ENCODE peak calls at places on chromosomes 7 and 10, in nine cellular contexts. S, O, A, D, Y, U, L, V and P are unnamed samples.

GRCh38 chr7:47553309-47553708 is 28.6 kb downstream of the TNS3 start:
- DNase-seq in S (no peak), O (no peak), A (no peak), D (no peak), Y (no peak), U (no peak), L (no peak), V (no peak), P (no peak)

GRCh38 chr10:121640276-121640675 is 42.0 kb upstream of the FGFR2 start:
- DNase-seq in S (no peak), O (no peak), A (no peak), D (no peak), Y (no peak), U (no peak), L (no peak), V (no peak), P (no peak)

GRCh38 chr10:97109562-97109961 is 76.2 kb downstream of the SLIT1 start:
- DNase-seq in S (no peak), O (no peak), A (no peak), D (peak; percentile 65), Y (peak; percentile 35), U (no peak), L (no peak), V (no peak), P (no peak)

GRCh38 chr10:77230194-77230593 is 407.4 kb downstream of the KCNMA1 start:
- DNase-seq in S (no peak), O (no peak), A (peak; percentile 18), D (no peak), Y (no peak), U (no peak), L (no peak), V (no peak), P (no peak)

GRCh38 chr10:79289801-79290200 is 57.5 kb upstream of the PPIF start:
- DNase-seq in S (no peak), O (no peak), A (no peak), D (no peak), Y (no peak), U (no peak), L (no peak), V (no peak), P (no peak)

GRCh38 chr7:104978460-104978859 is 35.5 kb upstream of the KMT2E start:
- DNase-seq in S (no peak), O (no peak), A (no peak), D (no peak), Y (no peak), U (no peak), L (no peak), V (no peak), P (no peak)

GRCh38 chr7:143331179-143331825 is 15.4 kb downstream of the CLCN1 start:
- DNase-seq in S (no peak), O (no peak), A (peak; percentile 77), D (no peak), Y (no peak), U (no peak), L (no peak), V (no peak), P (no peak)

GRCh38 chr7:17965600-17965999 is 25.3 kb upstream of the SNX13 start:
- DNase-seq in S (no peak), O (no peak), A (no peak), D (no peak), Y (no peak), U (no peak), L (no peak), V (no peak), P (no peak)

GRCh38 chr10:69374242-69374641 is 42.5 kb downstream of the TACR2 start:
- DNase-seq in S (no peak), O (no peak), A (no peak), D (peak; percentile 75), Y (no peak), U (no peak), L (no peak), V (no peak), P (no peak)

GRCh38 chr10:3095373-3096139 is 28.2 kb downstream of the PFKP start:
- DNase-seq in S (no peak), O (no peak), A (peak; percentile 96), D (no peak), Y (no peak), U (no peak), L (peak; percentile 67), V (peak; percentile 64), P (no peak)

GRCh38 chr10:95242581-95243317 is 48.1 kb downstream of the PDLIM1 start:
- DNase-seq in S (peak; percentile 30), O (peak; percentile 68), A (no peak), D (no peak), Y (peak; percentile 19), U (no peak), L (no peak), V (no peak), P (no peak)